ENCODE peak calls at places on chromosome 18, in eight cellular contexts. Z, R, V, I, X, A, N and E are unnamed samples. For H3K4me1, the result is how much of the 10 kb centered on the place peaks cover.

GRCh38 chr18:42414756-42415454 is 459.9 kb downstream of the PIK3C3 start:
- DNase-seq in X (no peak), Z (no peak), A (no peak), R (peak), I (no peak), V (no peak), N (no peak), E (no peak)

GRCh38 chr18:41391616-41392610 is 563.1 kb upstream of the PIK3C3 start:
- DNase-seq in V (peak), X (peak), R (peak), A (no peak), Z (peak), I (no peak), N (no peak), E (no peak)

GRCh38 chr18:28365406-28365805 is 188.5 kb upstream of the CDH2 start:
- DNase-seq in V (no peak), X (no peak), A (no peak), Z (no peak), I (no peak), N (no peak), R (no peak), E (no peak)

GRCh38 chr18:43159091-43159490 is 43.6 kb upstream of the RIT2 start:
- DNase-seq in N (no peak), Z (no peak), A (no peak), I (no peak), V (no peak), X (no peak), R (no peak), E (no peak)

GRCh38 chr18:59052965-59053960 is 86.4 kb upstream of the SEC11C start:
- DNase-seq in V (no peak), A (no peak), I (no peak), R (peak), N (no peak), X (no peak), Z (peak), E (no peak)

GRCh38 chr18:43442571-43442970 is 165.3 kb upstream of the SYT4 start:
- DNase-seq in X (no peak), R (no peak), Z (no peak), N (no peak), A (no peak), I (no peak), V (no peak), E (no peak)

GRCh38 chr18:26650310-26651285 is 102.2 kb upstream of the KCTD1 start:
- DNase-seq in Z (no peak), R (no peak), X (no peak), A (no peak), V (no peak), I (no peak), N (no peak), E (no peak)

GRCh38 chr18:76446321-76446720 is 48.7 kb downstream of the ZNF516 start:
- DNase-seq in N (no peak), R (no peak), A (peak), X (no peak), I (no peak), V (no peak), Z (no peak), E (peak)

GRCh38 chr18:77107218-77107815 is 25.3 kb downstream of the MBP start:
- DNase-seq in V (no peak), N (no peak), R (no peak), Z (no peak), X (peak), I (peak), A (no peak), E (no peak)

GRCh38 chr18:41576643-41577042 is 378.4 kb upstream of the PIK3C3 start:
- DNase-seq in N (no peak), R (no peak), V (no peak), I (no peak), Z (no peak), A (no peak), X (no peak), E (no peak)

GRCh38 chr18:56541790-56542189 is 96.6 kb downstream of the TXNL1 start:
- DNase-seq in X (no peak), A (no peak), V (no peak), Z (no peak), R (no peak), I (no peak), N (no peak), E (no peak)

GRCh38 chr18:55968550-55968949 is 380.6 kb upstream of the TCF4 start:
- DNase-seq in A (no peak), Z (no peak), R (no peak), V (no peak), I (no peak), X (no peak), N (no peak), E (no peak)

DNA sequence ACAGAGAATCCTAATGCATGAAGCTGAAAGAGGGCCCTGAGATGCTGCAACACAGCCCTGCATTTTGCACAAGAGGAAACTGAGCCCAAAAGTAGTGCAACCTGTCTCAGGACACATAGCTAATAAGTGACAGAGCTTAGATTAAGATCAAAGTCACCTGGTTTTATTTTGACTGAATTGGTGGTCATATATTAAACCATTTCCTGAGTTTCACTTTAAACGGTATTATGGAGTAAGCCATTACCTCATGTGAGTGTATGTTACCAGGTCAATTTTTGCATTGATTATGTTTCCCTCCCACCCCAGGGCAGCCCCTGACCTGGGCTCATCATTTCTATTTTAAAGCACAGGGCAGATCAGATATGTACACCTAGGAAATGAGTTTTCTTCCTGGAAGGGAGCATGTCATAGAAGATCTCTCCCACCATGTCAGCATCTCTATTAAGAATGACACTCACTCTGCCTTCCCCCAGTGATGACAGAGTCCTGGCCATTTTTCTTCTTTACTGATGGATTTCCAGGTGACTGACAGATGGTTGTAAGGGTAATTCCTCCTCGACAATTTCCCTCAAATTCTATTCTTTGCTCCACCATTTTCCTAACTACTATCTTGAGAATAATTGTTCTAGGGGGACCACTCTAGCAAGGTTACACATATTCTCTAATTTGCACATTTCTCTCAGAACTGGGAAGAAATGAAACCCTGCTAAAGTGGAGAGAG is 441.3 kb upstream of the SLC14A2 start:
- DNase-seq in N (no peak), V (no peak), Z (no peak), X (no peak), R (no peak), A (no peak), I (no peak), E (no peak)
- TF ChIP-seq POLR2AphosphoS5 in N (no peak), V (no peak), Z (no peak), X (no peak), R (no peak), A (no peak), I (no peak), E (no peak)

GRCh38 chr18:9172506-9173127 is 36.0 kb downstream of the ANKRD12 start:
- DNase-seq in Z (no peak), R (no peak), X (no peak), A (no peak), V (no peak), I (no peak), N (no peak), E (no peak)
- H3K4me1 ChIP-seq in Z (half or more), R (under half), X (under half), A (under half), V (under half), I (under half), N (under half), E (half or more)

DNA sequence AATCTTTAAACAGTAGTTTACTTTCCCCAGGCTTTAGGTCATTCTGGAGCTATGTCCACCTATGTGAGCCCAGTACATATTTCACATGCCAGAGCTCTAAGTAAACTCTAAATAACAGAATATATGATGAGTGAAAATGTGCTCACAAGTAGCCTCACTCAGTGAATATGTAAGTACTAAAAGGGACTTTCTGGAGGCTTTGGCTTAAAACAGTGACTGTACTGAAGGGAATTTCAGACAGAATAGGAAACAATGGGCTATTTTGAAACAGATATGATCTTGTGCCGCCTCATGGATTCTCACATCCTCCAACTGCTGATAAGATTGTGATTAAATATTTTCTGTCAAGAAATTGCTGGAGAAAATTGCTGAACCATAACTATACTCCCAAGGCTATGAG is 747.9 kb downstream of the SOCS6 start:
- DNase-seq in I (no peak), V (no peak), Z (no peak), X (no peak), A (no peak), N (no peak), R (no peak), E (no peak)
- TF ChIP-seq POLR2A in I (no peak), V (no peak), Z (no peak), X (no peak), A (no peak), N (no peak), R (no peak), E (no peak)

GRCh38 chr18:361100-361732 is 93.4 kb upstream of the THOC1 start:
- DNase-seq in Z (no peak), R (no peak), V (no peak), N (no peak), A (no peak), I (no peak), X (no peak), E (no peak)

GRCh38 chr18:363327-364115 is 95.7 kb upstream of the THOC1 start:
- DNase-seq in X (no peak), N (no peak), I (no peak), V (no peak), Z (no peak), A (no peak), R (no peak), E (no peak)

GRCh38 chr18:360676-361075 is 92.8 kb upstream of the THOC1 start:
- DNase-seq in R (no peak), A (no peak), N (no peak), I (no peak), V (no peak), Z (no peak), X (no peak), E (no peak)

GRCh38 chr18:362914-363295 is 95.1 kb upstream of the THOC1 start:
- DNase-seq in V (no peak), N (no peak), R (no peak), A (no peak), Z (no peak), I (no peak), X (no peak), E (no peak)

GRCh38 chr18:361941-362913 is 94.4 kb upstream of the THOC1 start:
- DNase-seq in Z (no peak), V (no peak), X (no peak), N (no peak), R (no peak), A (peak), I (no peak), E (no peak)
- TF ChIP-seq POLR2AphosphoS5 in Z (no peak), V (no peak), X (no peak), N (no peak), R (no peak), A (no peak), I (no peak), E (no peak)

DNA sequence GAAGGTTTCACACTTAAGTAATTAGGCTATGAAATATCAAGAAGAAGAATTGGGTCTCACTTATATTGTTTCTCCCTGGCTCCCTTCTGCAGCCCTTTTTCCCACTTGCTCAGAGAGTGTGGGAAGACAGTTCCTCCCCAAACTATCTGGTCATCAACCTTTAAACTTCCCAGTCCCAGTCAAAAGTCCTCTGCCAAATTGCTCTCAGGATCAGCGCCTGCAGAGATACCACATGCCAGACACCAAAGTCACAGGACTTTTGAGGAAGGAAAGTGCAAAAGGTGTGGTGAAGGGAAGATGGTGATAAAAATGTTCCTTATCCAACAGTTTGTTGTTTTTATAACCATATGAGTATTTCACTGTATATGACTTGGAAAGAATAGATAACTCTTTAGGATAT is 51.3 kb downstream of the DLGAP1 start:
- DNase-seq in I (no peak), A (no peak), N (no peak), R (no peak), X (no peak), Z (no peak), V (no peak), E (no peak)
- H3K4me1 ChIP-seq in I (under half), A (under half), N (under half), R (under half), X (under half), Z (under half), V (under half), E (under half)

GRCh38 chr18:2657788-2658458 is 2.4 kb downstream of the SMCHD1 start:
- DNase-seq in Z (no peak), X (no peak), V (no peak), I (no peak), N (no peak), A (no peak), R (peak), E (no peak)
- TF ChIP-seq POLR2A in Z (no peak), X (no peak), V (peak), I (no peak), N (no peak), A (no peak), R (no peak), E (no peak)

GRCh38 chr18:75211002-75211621 is 515 bp downstream of the TSHZ1 start:
- DNase-seq in A (no peak), R (no peak), V (peak), I (peak), X (no peak), N (no peak), Z (no peak), E (peak)

GRCh38 chr18:75209129-75209951 is at the start of gene PTGR3:
- DNase-seq in V (peak), N (peak), A (peak), X (peak), R (peak), Z (peak), I (no peak), E (peak)

GRCh38 chr18:75209952-75210261 is 690 bp upstream of the TSHZ1 start:
- DNase-seq in X (no peak), Z (no peak), R (no peak), A (no peak), N (no peak), I (peak), V (no peak), E (no peak)

GRCh38 chr18:75211721-75212625 is 1.4 kb downstream of the TSHZ1 start:
- DNase-seq in N (no peak), V (peak), Z (no peak), X (peak), A (peak), R (no peak), I (peak), E (peak)

DNA sequence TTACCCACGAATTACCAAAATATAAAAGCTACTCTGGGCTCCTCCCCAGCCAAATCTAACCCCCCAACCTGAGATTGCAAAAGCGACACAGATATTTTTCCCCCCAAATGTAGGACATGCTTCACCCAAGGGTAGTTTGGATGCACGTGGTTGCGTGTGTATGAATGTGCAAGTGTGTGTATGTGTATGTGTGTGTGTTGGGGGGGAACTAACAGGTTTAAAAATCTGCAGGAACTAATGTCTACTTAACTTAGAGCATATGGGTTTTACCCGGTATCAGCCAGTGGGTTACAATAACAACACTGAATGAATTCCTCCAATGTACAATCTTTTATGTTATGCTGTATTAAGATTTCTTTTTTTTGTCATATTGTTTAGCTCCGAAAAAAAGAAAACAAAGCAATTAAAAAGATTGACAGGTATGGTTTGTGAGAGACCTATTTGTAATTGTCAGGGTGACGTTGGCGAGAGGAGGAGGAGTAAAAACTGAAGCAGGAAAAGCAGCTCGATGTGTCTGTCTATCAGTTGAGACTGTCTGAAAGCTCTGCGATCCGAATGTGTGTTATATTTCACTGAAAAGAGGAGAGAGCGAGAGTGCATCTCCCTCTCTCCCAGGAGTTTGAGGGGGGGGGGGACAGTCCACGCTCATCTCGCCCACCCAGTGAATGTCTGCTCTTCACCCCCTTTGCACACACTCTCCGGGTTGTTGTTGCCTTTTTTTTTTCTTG is at the start of gene TSHZ1:
- DNase-seq in N (peak), R (peak), A (peak), V (peak), Z (peak), X (no peak), I (peak), E (no peak)
- TF ChIP-seq POLR2AphosphoS5 in N (peak), R (peak), A (peak), V (peak), Z (peak), X (no peak), I (no peak), E (peak)

DNA sequence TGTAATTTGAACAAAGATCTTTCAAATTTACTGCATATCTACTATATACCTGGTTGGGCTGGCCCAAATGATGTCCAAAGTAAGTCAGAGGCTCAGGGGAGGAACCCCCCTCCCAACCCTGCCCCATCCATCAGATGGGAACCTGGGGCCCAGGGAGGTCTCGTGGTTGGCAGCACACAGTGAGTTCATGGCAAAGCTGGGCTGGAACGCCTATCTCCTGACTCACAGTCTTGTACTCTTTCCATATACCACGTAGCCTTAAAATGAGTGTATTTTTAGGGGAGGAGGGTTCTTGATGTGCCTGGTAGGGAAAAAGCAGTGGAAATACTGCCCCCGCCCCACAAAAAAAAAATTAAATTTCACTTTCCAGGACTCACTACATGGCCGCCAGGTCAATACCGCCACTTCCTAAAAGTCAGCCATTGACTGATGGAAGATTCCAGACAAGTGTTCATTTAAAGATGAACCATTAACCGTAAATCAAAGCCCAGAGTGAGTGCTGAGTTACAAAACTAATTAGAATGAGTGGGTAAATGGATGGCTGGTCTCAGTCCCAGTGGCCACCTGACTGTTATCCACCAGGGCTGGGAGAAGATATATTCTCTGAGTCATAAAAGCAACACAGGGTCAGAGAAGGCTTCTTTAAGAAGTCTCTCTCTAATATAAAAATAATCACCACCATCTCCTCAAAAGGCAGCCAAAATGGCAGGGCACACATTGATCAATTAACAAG is 80.5 kb downstream of the ZBTB7C start:
- DNase-seq in X (no peak), I (no peak), A (no peak), V (no peak), R (no peak), N (no peak), Z (no peak), E (peak)
- H3K4me1 ChIP-seq in X (under half), I (under half), A (under half), V (under half), R (under half), N (under half), Z (under half), E (under half)

GRCh38 chr18:10525563-10526210 is at the start of gene NAPG:
- DNase-seq in N (peak), A (peak), Z (peak), R (peak), I (no peak), V (peak), X (peak), E (peak)
- TF ChIP-seq POLR2A in N (peak), A (no peak), Z (no peak), R (peak), I (no peak), V (peak), X (no peak), E (peak)